ENCODE peak calls at places on chromosomes 7 and 10, in eight cellular contexts. E, K, O, T, G, S, N and Y are unnamed samples.

GRCh38 chr10:131899695-131900349 is 986 bp upstream of the PPP2R2D start:
- DNase-seq in E (no peak), O (no peak), G (no peak), N (no peak), S (no peak), T (no peak), K (no peak), Y (peak; percentile 35)

GRCh38 chr10:121307411-121307980 is 290.7 kb downstream of the FGFR2 start:
- DNase-seq in G (no peak), K (no peak), S (no peak), E (no peak), N (peak; percentile 45), O (no peak), T (no peak), Y (no peak)

GRCh38 chr7:147982307-147982706 is 608.3 kb upstream of the C7orf33 start:
- DNase-seq in O (no peak), K (no peak), E (no peak), S (no peak), N (peak; percentile 64), T (no peak), G (no peak), Y (no peak)

GRCh38 chr7:148865283-148865682 is 18.8 kb downstream of the EZH2 start:
- DNase-seq in T (no peak), N (no peak), S (no peak), E (no peak), G (no peak), K (no peak), O (no peak), Y (no peak)

GRCh38 chr10:106399112-106399511 is 765.4 kb downstream of the SORCS1 start:
- DNase-seq in E (no peak), O (no peak), N (no peak), K (no peak), T (no peak), S (no peak), G (no peak), Y (no peak)

GRCh38 chr10:99742701-99743100 is 10.7 kb downstream of the CUTC start:
- DNase-seq in E (no peak), T (no peak), O (no peak), G (no peak), S (no peak), K (no peak), N (no peak), Y (no peak)

GRCh38 chr10:132383026-132383565 is 13.9 kb upstream of the PWWP2B start:
- DNase-seq in T (peak; percentile 7), O (peak; percentile 55), N (no peak), S (no peak), K (no peak), G (no peak), E (no peak), Y (peak; percentile 50)

GRCh38 chr7:155997431-155998327 is 185.4 kb upstream of the SHH start:
- DNase-seq in N (no peak), G (no peak), T (no peak), S (no peak), O (peak; percentile 37), E (no peak), K (no peak), Y (no peak)

GRCh38 chr7:71191766-71192165 is 59.8 kb downstream of the GALNT17 start:
- DNase-seq in E (no peak), K (no peak), O (no peak), G (no peak), T (no peak), S (no peak), N (no peak), Y (no peak)

GRCh38 chr10:114118514-114118913 is 55.5 kb downstream of the CCDC186 start:
- DNase-seq in E (no peak), N (no peak), K (no peak), O (no peak), G (no peak), S (no peak), T (no peak), Y (no peak)

GRCh38 chr10:102616071-102616770 is 28.1 kb upstream of the TRIM8 start:
- DNase-seq in N (no peak), O (no peak), G (no peak), T (peak; percentile 47), S (no peak), E (no peak), K (no peak), Y (peak; percentile 93)

GRCh38 chr7:32506266-32507054 is 11.2 kb downstream of the AVL9 start:
- DNase-seq in E (peak; percentile 10), O (no peak), T (no peak), N (no peak), S (peak; percentile 79), G (no peak), K (peak; percentile 90), Y (no peak)

GRCh38 chr7:142114207-142114606 is 2.7 kb downstream of the MGAM2 start:
- DNase-seq in O (no peak), T (no peak), G (no peak), E (no peak), S (no peak), K (no peak), N (no peak), Y (no peak)

GRCh38 chr7:137948083-137948844 is 53.6 kb downstream of the CREB3L2 start:
- DNase-seq in T (no peak), G (no peak), E (no peak), K (no peak), S (no peak), N (no peak), O (no peak), Y (no peak)

GRCh38 chr7:64849250-64849923 is 53.7 kb upstream of the ZNF273 start:
- DNase-seq in T (no peak), K (peak; percentile 85), E (no peak), N (no peak), S (no peak), O (no peak), G (no peak), Y (no peak)

GRCh38 chr10:47164126-47164799 is 135.7 kb upstream of the GDF10 start:
- DNase-seq in S (no peak), G (no peak), T (no peak), N (peak; percentile 53), K (no peak), O (no peak), E (no peak), Y (no peak)

GRCh38 chr10:80161321-80162084 is 29.0 kb downstream of the PLAC9 start:
- DNase-seq in T (no peak), G (no peak), K (peak; percentile 62), O (no peak), S (peak; percentile 40), E (peak; percentile 55), N (no peak), Y (no peak)

GRCh38 chr10:110323503-110323902 is 18.8 kb upstream of the SMNDC1 start:
- DNase-seq in S (peak; percentile 66), O (no peak), G (no peak), N (peak; percentile 87), E (no peak), K (no peak), T (no peak), Y (no peak)

GRCh38 chr7:108839091-108839490 is 269.4 kb downstream of the DNAJB9 start:
- DNase-seq in O (no peak), T (no peak), K (no peak), S (no peak), N (no peak), E (no peak), G (no peak), Y (no peak)

GRCh38 chr7:108838143-108838542 is 268.5 kb downstream of the DNAJB9 start:
- DNase-seq in N (no peak), O (no peak), K (no peak), T (no peak), S (no peak), E (no peak), G (no peak), Y (no peak)

GRCh38 chr7:108836246-108836645 is 266.6 kb downstream of the DNAJB9 start:
- DNase-seq in S (no peak), E (no peak), K (no peak), N (no peak), T (no peak), G (no peak), O (no peak), Y (no peak)
- TF ChIP-seq EP300 in S (no peak), E (no peak), K (no peak), N (no peak), T (no peak), G (no peak), O (no peak), Y (no peak)

DNA sequence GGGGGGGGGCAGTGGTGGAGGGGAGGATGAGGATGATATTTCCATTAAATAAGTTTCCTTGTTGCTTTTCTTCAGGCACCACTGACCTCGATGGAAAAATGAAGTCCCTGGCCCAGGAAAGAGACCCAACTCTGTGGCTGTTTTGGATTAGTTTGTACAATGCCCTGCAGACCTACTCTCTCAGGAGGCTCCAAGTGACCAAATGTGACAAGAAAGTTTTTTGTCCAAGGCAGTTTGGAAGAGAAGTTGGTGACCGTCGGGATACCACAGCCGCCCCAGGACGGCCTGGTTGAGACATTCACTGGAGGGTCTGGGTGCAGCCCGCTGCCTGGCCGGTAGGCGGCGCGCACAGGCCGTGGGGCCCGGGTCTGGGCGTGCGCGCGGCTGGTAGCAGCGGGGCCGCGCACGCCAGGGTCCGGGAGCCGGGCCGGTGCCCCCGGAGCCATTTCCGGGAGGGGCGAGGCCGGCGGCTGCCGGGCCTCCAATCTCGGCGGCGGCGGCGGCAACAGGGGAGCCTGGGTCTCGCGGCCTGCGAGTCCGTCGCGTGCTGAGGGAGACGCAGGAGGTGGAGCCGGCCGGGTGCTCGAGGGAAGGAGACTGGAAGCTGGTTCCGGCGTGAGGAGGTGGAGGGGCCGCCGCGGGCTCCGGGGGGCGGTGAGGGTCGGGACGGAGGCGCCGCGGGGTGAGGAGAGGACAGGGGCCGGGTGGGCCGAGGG is at the start of gene SGPL1:
- DNase-seq in N (peak; percentile 92), T (peak; percentile 90), K (peak; percentile 91), G (peak; percentile 87), S (peak; percentile 81), E (peak; percentile 63), O (peak; percentile 89), Y (peak; percentile 91)
- TF ChIP-seq POLR2A in N (no peak), T (peak; percentile 52), K (peak; percentile 63), G (peak; percentile 53), S (peak; percentile 66), E (peak; percentile 52), O (peak; percentile 41), Y (no peak)

GRCh38 chr7:46932656-46933424 is 649.1 kb downstream of the TNS3 start:
- DNase-seq in K (no peak), N (no peak), T (no peak), O (peak; percentile 67), G (peak; percentile 65), E (no peak), S (peak; percentile 11), Y (peak; percentile 80)
- TF ChIP-seq CTCF in K (no peak), N (peak; percentile 10), T (no peak), O (no peak), G (no peak), E (no peak), S (no peak), Y (no peak)

DNA sequence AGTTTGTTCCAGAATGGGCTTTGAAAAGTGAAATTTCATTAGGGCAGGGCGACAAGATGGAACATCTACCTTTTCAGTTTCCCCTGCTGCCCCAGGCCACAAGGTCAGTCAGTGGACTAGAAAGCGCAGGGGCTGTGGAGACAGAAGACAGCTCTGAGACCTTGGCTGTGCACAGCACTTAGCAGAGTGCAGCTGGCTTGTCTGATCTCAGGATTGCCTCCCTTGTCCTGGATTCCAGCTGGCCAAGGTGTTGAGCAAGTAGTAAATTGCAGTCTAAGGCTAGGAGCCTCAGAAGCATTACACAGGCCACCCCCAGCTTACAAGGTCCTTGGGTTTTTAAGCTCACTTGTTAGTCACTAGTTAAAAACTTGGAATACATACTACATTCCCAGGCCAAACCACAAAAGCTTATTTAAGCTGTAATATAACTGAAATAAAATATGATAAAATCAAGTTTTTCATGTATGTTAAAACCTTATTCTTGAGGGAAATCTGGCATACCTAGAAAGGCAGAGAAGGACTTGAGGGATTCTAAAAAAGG is 67.3 kb upstream of the NPY start:
- DNase-seq in T (no peak), K (no peak), O (no peak), E (no peak), G (no peak), S (no peak), N (peak; percentile 39), Y (no peak)
- TF ChIP-seq EP300 in T (no peak), K (no peak), O (no peak), E (no peak), G (no peak), S (no peak), N (no peak), Y (no peak)